ENCODE peak calls at places on chromosomes 7 and 10, in nine cellular contexts. One of them, this sample, is unnamed.

GRCh38 chr7:39017369-39017768 is 39.7 kb downstream of the POU6F2 start:
- DNase-seq in A549: no peak
- DNase-seq in HepG2: no peak
- DNase-seq in ovary: no peak
- DNase-seq in tibial nerve: no peak
- DNase-seq in H1: no peak
- DNase-seq in transverse colon: no peak
- DNase-seq in upper lobe of left lung: no peak
- DNase-seq in stomach: no peak
- DNase-seq in this sample: no peak

GRCh38 chr10:123579675-123580074 is 86.5 kb upstream of the GPR26 start:
- DNase-seq in H1: peak
- DNase-seq in transverse colon: no peak
- DNase-seq in ovary: no peak
- DNase-seq in A549: no peak
- DNase-seq in upper lobe of left lung: no peak
- DNase-seq in HepG2: no peak
- DNase-seq in stomach: no peak
- DNase-seq in tibial nerve: no peak
- DNase-seq in this sample: no peak

GRCh38 chr10:43355749-43356371 is 15.6 kb upstream of the FXYD4 start:
- DNase-seq in stomach: no peak
- DNase-seq in A549: peak
- DNase-seq in ovary: no peak
- DNase-seq in transverse colon: peak
- DNase-seq in HepG2: peak
- DNase-seq in H1: no peak
- DNase-seq in tibial nerve: no peak
- DNase-seq in upper lobe of left lung: no peak
- DNase-seq in this sample: no peak

GRCh38 chr10:89029201-89029600 is 38.6 kb downstream of the FAS start:
- DNase-seq in H1: no peak
- DNase-seq in HepG2: no peak
- DNase-seq in stomach: no peak
- DNase-seq in ovary: no peak
- DNase-seq in A549: no peak
- DNase-seq in tibial nerve: no peak
- DNase-seq in upper lobe of left lung: no peak
- DNase-seq in transverse colon: no peak
- DNase-seq in this sample: no peak

GRCh38 chr7:105185290-105186010 is 171.4 kb downstream of the KMT2E start:
- DNase-seq in HepG2: no peak
- DNase-seq in stomach: no peak
- DNase-seq in transverse colon: no peak
- DNase-seq in H1: no peak
- DNase-seq in upper lobe of left lung: no peak
- DNase-seq in ovary: no peak
- DNase-seq in A549: no peak
- DNase-seq in tibial nerve: no peak
- DNase-seq in this sample: no peak

GRCh38 chr7:103119791-103120291 is 29.1 kb downstream of the NAPEPLD start:
- DNase-seq in H1: no peak
- DNase-seq in upper lobe of left lung: no peak
- DNase-seq in transverse colon: no peak
- DNase-seq in ovary: no peak
- DNase-seq in A549: no peak
- DNase-seq in stomach: no peak
- DNase-seq in HepG2: no peak
- DNase-seq in tibial nerve: no peak
- DNase-seq in this sample: no peak

GRCh38 chr7:106704000-106704840 is 43.3 kb upstream of the CCDC71L start:
- DNase-seq in upper lobe of left lung: no peak
- DNase-seq in A549: no peak
- DNase-seq in H1: no peak
- DNase-seq in tibial nerve: no peak
- DNase-seq in HepG2: no peak
- DNase-seq in stomach: no peak
- DNase-seq in ovary: no peak
- DNase-seq in transverse colon: no peak
- DNase-seq in this sample: no peak

GRCh38 chr10:44388641-44389040 is 3.7 kb upstream of the CXCL12 start:
- DNase-seq in tibial nerve: no peak
- DNase-seq in upper lobe of left lung: no peak
- DNase-seq in stomach: no peak
- DNase-seq in H1: no peak
- DNase-seq in A549: no peak
- DNase-seq in transverse colon: no peak
- DNase-seq in HepG2: no peak
- DNase-seq in ovary: no peak
- DNase-seq in this sample: peak

GRCh38 chr10:49360271-49361177 is 35.4 kb downstream of the DRGX start:
- DNase-seq in stomach: no peak
- DNase-seq in HepG2: no peak
- DNase-seq in tibial nerve: no peak
- DNase-seq in H1: no peak
- DNase-seq in upper lobe of left lung: no peak
- DNase-seq in A549: no peak
- DNase-seq in ovary: no peak
- DNase-seq in transverse colon: no peak
- DNase-seq in this sample: peak

GRCh38 chr10:105466521-105466920 is 825.4 kb downstream of the SORCS3 start:
- DNase-seq in stomach: no peak
- DNase-seq in tibial nerve: no peak
- DNase-seq in A549: no peak
- DNase-seq in ovary: no peak
- DNase-seq in HepG2: no peak
- DNase-seq in upper lobe of left lung: no peak
- DNase-seq in H1: no peak
- DNase-seq in transverse colon: no peak
- DNase-seq in this sample: no peak

GRCh38 chr7:2724453-2725177 is 36.6 kb downstream of the AMZ1 start:
- DNase-seq in A549: no peak
- DNase-seq in transverse colon: no peak
- DNase-seq in stomach: peak
- DNase-seq in HepG2: no peak
- DNase-seq in tibial nerve: no peak
- DNase-seq in H1: no peak
- DNase-seq in ovary: peak
- DNase-seq in upper lobe of left lung: no peak
- DNase-seq in this sample: peak

GRCh38 chr10:70320751-70321150 is 36.9 kb upstream of the NPFFR1 start:
- DNase-seq in stomach: no peak
- DNase-seq in H1: no peak
- DNase-seq in ovary: no peak
- DNase-seq in upper lobe of left lung: no peak
- DNase-seq in transverse colon: no peak
- DNase-seq in tibial nerve: no peak
- DNase-seq in HepG2: no peak
- DNase-seq in A549: no peak
- DNase-seq in this sample: no peak

GRCh38 chr7:43625453-43625852 is 42.5 kb downstream of the STK17A start:
- DNase-seq in H1: no peak
- DNase-seq in HepG2: no peak
- DNase-seq in tibial nerve: no peak
- DNase-seq in stomach: no peak
- DNase-seq in upper lobe of left lung: no peak
- DNase-seq in transverse colon: no peak
- DNase-seq in ovary: no peak
- DNase-seq in A549: no peak
- DNase-seq in this sample: no peak

GRCh38 chr7:106598663-106599342 is 62.2 kb downstream of the CCDC71L start:
- DNase-seq in upper lobe of left lung: no peak
- DNase-seq in tibial nerve: peak
- DNase-seq in A549: peak
- DNase-seq in transverse colon: peak
- DNase-seq in HepG2: peak
- DNase-seq in ovary: no peak
- DNase-seq in H1: peak
- DNase-seq in stomach: peak
- DNase-seq in this sample: peak

GRCh38 chr7:18958627-18959026 is 158.8 kb downstream of the TWIST1 start:
- DNase-seq in transverse colon: no peak
- DNase-seq in ovary: no peak
- DNase-seq in H1: no peak
- DNase-seq in HepG2: no peak
- DNase-seq in upper lobe of left lung: no peak
- DNase-seq in A549: no peak
- DNase-seq in tibial nerve: no peak
- DNase-seq in stomach: no peak
- DNase-seq in this sample: no peak

GRCh38 chr7:149716007-149716931 is 57.1 kb downstream of the ZNF467 start:
- DNase-seq in A549: peak
- DNase-seq in stomach: no peak
- DNase-seq in HepG2: no peak
- DNase-seq in transverse colon: no peak
- DNase-seq in upper lobe of left lung: no peak
- DNase-seq in tibial nerve: no peak
- DNase-seq in ovary: no peak
- DNase-seq in H1: peak
- DNase-seq in this sample: peak

GRCh38 chr10:48233643-48234042 is 40.9 kb downstream of the FRMPD2 start:
- DNase-seq in ovary: no peak
- DNase-seq in tibial nerve: no peak
- DNase-seq in upper lobe of left lung: no peak
- DNase-seq in stomach: no peak
- DNase-seq in HepG2: no peak
- DNase-seq in H1: no peak
- DNase-seq in transverse colon: no peak
- DNase-seq in A549: no peak
- DNase-seq in this sample: no peak
- TF ChIP-seq CTCF in ovary: no peak
- TF ChIP-seq CTCF in tibial nerve: no peak
- TF ChIP-seq CTCF in upper lobe of left lung: no peak
- TF ChIP-seq CTCF in stomach: no peak
- TF ChIP-seq CTCF in HepG2: peak
- TF ChIP-seq CTCF in H1: no peak
- TF ChIP-seq CTCF in transverse colon: no peak
- TF ChIP-seq CTCF in A549: no peak
- TF ChIP-seq CTCF in this sample: no peak

GRCh38 chr10:75640381-75640780 is 209.0 kb downstream of the LRMDA start:
- DNase-seq in ovary: no peak
- DNase-seq in transverse colon: no peak
- DNase-seq in H1: no peak
- DNase-seq in upper lobe of left lung: no peak
- DNase-seq in tibial nerve: no peak
- DNase-seq in stomach: no peak
- DNase-seq in A549: no peak
- DNase-seq in HepG2: no peak
- DNase-seq in this sample: no peak
- TF ChIP-seq EP300 in ovary: no peak
- TF ChIP-seq EP300 in transverse colon: no peak
- TF ChIP-seq EP300 in H1: no peak
- TF ChIP-seq EP300 in upper lobe of left lung: no peak
- TF ChIP-seq EP300 in tibial nerve: no peak
- TF ChIP-seq EP300 in stomach: no peak
- TF ChIP-seq EP300 in A549: no peak
- TF ChIP-seq EP300 in HepG2: no peak
- TF ChIP-seq EP300 in this sample: no peak

DNA sequence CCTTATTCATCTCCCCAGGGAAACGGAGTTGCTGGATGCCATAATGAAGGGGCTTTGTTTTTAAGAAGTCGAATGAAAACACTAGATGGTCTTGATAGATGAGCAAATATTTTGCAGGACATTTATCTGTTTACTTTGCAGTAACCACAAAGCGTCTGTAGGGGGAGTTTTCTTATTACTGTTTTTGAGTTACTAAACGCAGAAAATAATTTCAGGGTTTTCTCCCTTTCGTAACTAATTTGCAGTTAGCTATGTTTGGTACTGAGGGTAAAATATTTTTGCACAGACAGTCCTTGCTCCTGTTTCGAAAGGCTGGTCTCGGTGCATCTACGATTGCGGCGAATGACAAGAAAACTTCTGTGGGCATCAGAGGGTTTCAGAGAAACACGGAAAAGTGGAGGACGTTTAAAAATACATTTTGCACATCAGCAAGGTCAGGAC is 505.6 kb upstream of the MKI67 start:
- DNase-seq in upper lobe of left lung: no peak
- DNase-seq in HepG2: peak
- DNase-seq in ovary: no peak
- DNase-seq in stomach: no peak
- DNase-seq in H1: no peak
- DNase-seq in A549: no peak
- DNase-seq in tibial nerve: no peak
- DNase-seq in transverse colon: no peak
- DNase-seq in this sample: no peak
- TF ChIP-seq CTCF in upper lobe of left lung: no peak
- TF ChIP-seq CTCF in HepG2: peak
- TF ChIP-seq CTCF in ovary: no peak
- TF ChIP-seq CTCF in stomach: no peak
- TF ChIP-seq CTCF in H1: no peak
- TF ChIP-seq CTCF in A549: no peak
- TF ChIP-seq CTCF in tibial nerve: peak
- TF ChIP-seq CTCF in transverse colon: peak
- TF ChIP-seq CTCF in this sample: peak

GRCh38 chr10:102634696-102635095 is 9.6 kb upstream of the TRIM8 start:
- DNase-seq in transverse colon: no peak
- DNase-seq in A549: no peak
- DNase-seq in H1: no peak
- DNase-seq in HepG2: no peak
- DNase-seq in stomach: no peak
- DNase-seq in tibial nerve: no peak
- DNase-seq in upper lobe of left lung: no peak
- DNase-seq in ovary: no peak
- DNase-seq in this sample: no peak

GRCh38 chr10:102632394-102633062 is 11.8 kb upstream of the TRIM8 start:
- DNase-seq in upper lobe of left lung: no peak
- DNase-seq in transverse colon: no peak
- DNase-seq in A549: no peak
- DNase-seq in tibial nerve: no peak
- DNase-seq in ovary: peak
- DNase-seq in HepG2: no peak
- DNase-seq in stomach: no peak
- DNase-seq in H1: no peak
- DNase-seq in this sample: no peak

GRCh38 chr10:102633282-102633681 is 11.0 kb upstream of the TRIM8 start:
- DNase-seq in H1: no peak
- DNase-seq in upper lobe of left lung: no peak
- DNase-seq in transverse colon: no peak
- DNase-seq in A549: no peak
- DNase-seq in stomach: no peak
- DNase-seq in HepG2: no peak
- DNase-seq in ovary: peak
- DNase-seq in tibial nerve: no peak
- DNase-seq in this sample: no peak

GRCh38 chr10:102633848-102634247 is 10.4 kb upstream of the TRIM8 start:
- DNase-seq in transverse colon: no peak
- DNase-seq in stomach: no peak
- DNase-seq in upper lobe of left lung: no peak
- DNase-seq in A549: no peak
- DNase-seq in tibial nerve: no peak
- DNase-seq in H1: no peak
- DNase-seq in ovary: no peak
- DNase-seq in HepG2: no peak
- DNase-seq in this sample: no peak

DNA sequence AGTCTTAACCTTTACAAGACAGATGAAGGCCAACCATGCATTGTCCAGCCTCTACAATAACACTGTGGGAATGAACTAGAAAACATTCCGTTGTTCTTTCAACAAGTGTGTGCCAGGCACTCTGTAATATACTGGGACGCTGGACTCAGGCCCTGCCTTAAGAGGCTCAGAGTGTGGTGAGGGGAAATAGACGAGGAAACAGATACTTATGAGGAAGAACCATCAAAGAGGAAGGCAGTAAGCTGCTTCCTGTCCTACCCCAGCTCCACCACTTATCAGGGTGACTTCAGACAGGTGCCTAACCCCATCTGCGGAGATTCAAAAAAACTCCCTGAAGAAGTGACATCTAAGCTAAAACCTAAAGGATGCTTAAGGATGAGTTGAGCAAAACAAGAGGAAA is 8.9 kb upstream of the TRIM8 start:
- DNase-seq in A549: no peak
- DNase-seq in HepG2: no peak
- DNase-seq in ovary: no peak
- DNase-seq in transverse colon: no peak
- DNase-seq in H1: no peak
- DNase-seq in upper lobe of left lung: no peak
- DNase-seq in stomach: no peak
- DNase-seq in tibial nerve: no peak
- DNase-seq in this sample: no peak
- TF ChIP-seq EP300 in A549: no peak
- TF ChIP-seq EP300 in HepG2: no peak
- TF ChIP-seq EP300 in ovary: no peak
- TF ChIP-seq EP300 in transverse colon: no peak
- TF ChIP-seq EP300 in H1: no peak
- TF ChIP-seq EP300 in upper lobe of left lung: no peak
- TF ChIP-seq EP300 in stomach: no peak
- TF ChIP-seq EP300 in tibial nerve: no peak
- TF ChIP-seq EP300 in this sample: no peak